ENCODE peak calls at places on chromosome 3, in six cellular contexts. One of them, this sample, is unnamed.

GRCh38 chr3:175070946-175071345 is 211.8 kb downstream of the NAALADL2 start:
- DNase-seq in left ventricle myocardium inferior: no peak
- DNase-seq in tibial artery: no peak
- DNase-seq in breast epithelium: no peak
- DNase-seq in CD4-positive, alpha-beta memory T cell: no peak
- DNase-seq in MM.1S: no peak
- DNase-seq in this sample: no peak

GRCh38 chr3:144407290-144407689 is 435.7 kb downstream of the DIPK2A start:
- DNase-seq in left ventricle myocardium inferior: no peak
- DNase-seq in tibial artery: no peak
- DNase-seq in breast epithelium: no peak
- DNase-seq in CD4-positive, alpha-beta memory T cell: no peak
- DNase-seq in MM.1S: no peak
- DNase-seq in this sample: no peak

GRCh38 chr3:118987466-118987865 is 47.2 kb downstream of the IGSF11 start:
- DNase-seq in left ventricle myocardium inferior: peak
- DNase-seq in tibial artery: peak
- DNase-seq in breast epithelium: peak
- DNase-seq in CD4-positive, alpha-beta memory T cell: no peak
- DNase-seq in MM.1S: no peak
- DNase-seq in this sample: no peak

GRCh38 chr3:186930143-186930638 is at the start of gene ST6GAL1:
- DNase-seq in left ventricle myocardium inferior: peak
- DNase-seq in tibial artery: peak
- DNase-seq in breast epithelium: peak
- DNase-seq in CD4-positive, alpha-beta memory T cell: peak
- DNase-seq in MM.1S: peak
- DNase-seq in this sample: peak

GRCh38 chr3:172317984-172318383 is 130.3 kb downstream of the GHSR start:
- DNase-seq in left ventricle myocardium inferior: peak
- DNase-seq in tibial artery: no peak
- DNase-seq in breast epithelium: peak
- DNase-seq in CD4-positive, alpha-beta memory T cell: no peak
- DNase-seq in MM.1S: no peak
- DNase-seq in this sample: peak

GRCh38 chr3:186609247-186609868 is 3.5 kb upstream of the AHSG start:
- DNase-seq in left ventricle myocardium inferior: no peak
- DNase-seq in tibial artery: no peak
- DNase-seq in breast epithelium: no peak
- DNase-seq in CD4-positive, alpha-beta memory T cell: no peak
- DNase-seq in MM.1S: peak
- DNase-seq in this sample: no peak

GRCh38 chr3:88219138-88219792 is 69.5 kb downstream of the C3orf38 start:
- DNase-seq in left ventricle myocardium inferior: no peak
- DNase-seq in tibial artery: no peak
- DNase-seq in breast epithelium: no peak
- DNase-seq in CD4-positive, alpha-beta memory T cell: peak
- DNase-seq in MM.1S: peak
- DNase-seq in this sample: no peak

GRCh38 chr3:37704129-37704528 is 157.6 kb upstream of the CTDSPL start:
- DNase-seq in left ventricle myocardium inferior: no peak
- DNase-seq in tibial artery: peak
- DNase-seq in breast epithelium: no peak
- DNase-seq in CD4-positive, alpha-beta memory T cell: no peak
- DNase-seq in MM.1S: no peak
- DNase-seq in this sample: no peak

GRCh38 chr3:157086775-157087174 is 73.2 kb downstream of the CCNL1 start:
- DNase-seq in left ventricle myocardium inferior: no peak
- DNase-seq in tibial artery: no peak
- DNase-seq in breast epithelium: no peak
- DNase-seq in CD4-positive, alpha-beta memory T cell: no peak
- DNase-seq in MM.1S: no peak
- DNase-seq in this sample: no peak

GRCh38 chr3:97880267-97880666 is 58.5 kb downstream of the CRYBG3 start:
- DNase-seq in left ventricle myocardium inferior: no peak
- DNase-seq in tibial artery: no peak
- DNase-seq in breast epithelium: no peak
- DNase-seq in CD4-positive, alpha-beta memory T cell: no peak
- DNase-seq in MM.1S: no peak
- DNase-seq in this sample: no peak

GRCh38 chr3:8366214-8366613 is 135.4 kb upstream of the LMCD1 start:
- DNase-seq in left ventricle myocardium inferior: no peak
- DNase-seq in tibial artery: no peak
- DNase-seq in breast epithelium: no peak
- DNase-seq in CD4-positive, alpha-beta memory T cell: no peak
- DNase-seq in MM.1S: no peak
- DNase-seq in this sample: no peak

GRCh38 chr3:41200669-41201021 is 1.3 kb downstream of the CTNNB1 start:
- DNase-seq in left ventricle myocardium inferior: no peak
- DNase-seq in tibial artery: no peak
- DNase-seq in breast epithelium: peak
- DNase-seq in CD4-positive, alpha-beta memory T cell: peak
- DNase-seq in MM.1S: no peak
- DNase-seq in this sample: no peak

GRCh38 chr3:191373327-191373726 is 43.0 kb upstream of the UTS2B start:
- DNase-seq in left ventricle myocardium inferior: no peak
- DNase-seq in tibial artery: no peak
- DNase-seq in breast epithelium: no peak
- DNase-seq in CD4-positive, alpha-beta memory T cell: no peak
- DNase-seq in MM.1S: no peak
- DNase-seq in this sample: no peak

GRCh38 chr3:159532577-159532976 is 456.1 kb upstream of the IL12A start:
- DNase-seq in left ventricle myocardium inferior: no peak
- DNase-seq in tibial artery: no peak
- DNase-seq in breast epithelium: no peak
- DNase-seq in CD4-positive, alpha-beta memory T cell: no peak
- DNase-seq in MM.1S: no peak
- DNase-seq in this sample: no peak

GRCh38 chr3:132448211-132448961 is 31.1 kb downstream of the DNAJC13 start:
- DNase-seq in left ventricle myocardium inferior: peak
- DNase-seq in tibial artery: peak
- DNase-seq in breast epithelium: no peak
- DNase-seq in CD4-positive, alpha-beta memory T cell: no peak
- DNase-seq in MM.1S: peak
- DNase-seq in this sample: no peak

GRCh38 chr3:14317057-14317553 is 85.3 kb upstream of the SLC6A6 start:
- DNase-seq in left ventricle myocardium inferior: no peak
- DNase-seq in tibial artery: no peak
- DNase-seq in breast epithelium: peak
- DNase-seq in CD4-positive, alpha-beta memory T cell: no peak
- DNase-seq in MM.1S: no peak
- DNase-seq in this sample: no peak

GRCh38 chr3:188853896-188854295 is 317.9 kb upstream of the TPRG1 start:
- DNase-seq in left ventricle myocardium inferior: no peak
- DNase-seq in tibial artery: no peak
- DNase-seq in breast epithelium: no peak
- DNase-seq in CD4-positive, alpha-beta memory T cell: no peak
- DNase-seq in MM.1S: no peak
- DNase-seq in this sample: no peak

GRCh38 chr3:45950686-45951600 is 7.7 kb downstream of the CXCR6 start:
- DNase-seq in left ventricle myocardium inferior: no peak
- DNase-seq in tibial artery: no peak
- DNase-seq in breast epithelium: no peak
- DNase-seq in CD4-positive, alpha-beta memory T cell: peak
- DNase-seq in MM.1S: no peak
- DNase-seq in this sample: no peak

GRCh38 chr3:86737517-86737916 is 253.4 kb downstream of the VGLL3 start:
- DNase-seq in left ventricle myocardium inferior: no peak
- DNase-seq in tibial artery: no peak
- DNase-seq in breast epithelium: no peak
- DNase-seq in CD4-positive, alpha-beta memory T cell: no peak
- DNase-seq in MM.1S: no peak
- DNase-seq in this sample: no peak

GRCh38 chr3:86743233-86743632 is 247.7 kb downstream of the VGLL3 start:
- DNase-seq in left ventricle myocardium inferior: no peak
- DNase-seq in tibial artery: no peak
- DNase-seq in breast epithelium: no peak
- DNase-seq in CD4-positive, alpha-beta memory T cell: no peak
- DNase-seq in MM.1S: no peak
- DNase-seq in this sample: no peak

GRCh38 chr3:86733257-86733656 is 257.7 kb downstream of the VGLL3 start:
- DNase-seq in left ventricle myocardium inferior: no peak
- DNase-seq in tibial artery: no peak
- DNase-seq in breast epithelium: no peak
- DNase-seq in CD4-positive, alpha-beta memory T cell: no peak
- DNase-seq in MM.1S: no peak
- DNase-seq in this sample: no peak

GRCh38 chr3:86739244-86739643 is 251.7 kb downstream of the VGLL3 start:
- DNase-seq in left ventricle myocardium inferior: no peak
- DNase-seq in tibial artery: no peak
- DNase-seq in breast epithelium: no peak
- DNase-seq in CD4-positive, alpha-beta memory T cell: no peak
- DNase-seq in MM.1S: no peak
- DNase-seq in this sample: no peak

DNA sequence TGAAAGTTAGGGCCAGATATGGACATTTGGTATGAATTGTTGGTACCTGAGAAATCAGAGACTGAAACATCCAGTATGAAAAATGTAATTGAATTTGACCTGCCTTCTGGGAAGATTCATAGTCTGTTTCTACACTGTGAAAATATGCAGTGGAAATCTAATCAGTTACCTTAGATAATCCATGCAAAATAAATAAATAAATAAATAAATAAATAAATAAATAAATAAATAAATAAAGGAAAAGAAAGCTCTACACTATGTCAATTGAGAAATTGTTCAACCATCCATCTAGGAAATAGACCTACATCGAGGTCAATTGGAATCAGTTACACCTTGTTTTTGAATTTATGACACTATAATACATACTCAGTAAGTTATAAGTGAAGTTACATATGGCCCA is 252.3 kb downstream of the VGLL3 start:
- DNase-seq in left ventricle myocardium inferior: no peak
- DNase-seq in tibial artery: no peak
- DNase-seq in breast epithelium: no peak
- DNase-seq in CD4-positive, alpha-beta memory T cell: no peak
- DNase-seq in MM.1S: no peak
- DNase-seq in this sample: no peak
- H3K27ac ChIP-seq in left ventricle myocardium inferior: no peak
- H3K27ac ChIP-seq in tibial artery: no peak
- H3K27ac ChIP-seq in breast epithelium: no peak
- H3K27ac ChIP-seq in CD4-positive, alpha-beta memory T cell: no peak
- H3K27ac ChIP-seq in MM.1S: no peak
- H3K27ac ChIP-seq in this sample: no peak

GRCh38 chr3:150414989-150415388 is 6.9 kb downstream of the TSC22D2 start:
- DNase-seq in left ventricle myocardium inferior: no peak
- DNase-seq in tibial artery: no peak
- DNase-seq in breast epithelium: no peak
- DNase-seq in CD4-positive, alpha-beta memory T cell: no peak
- DNase-seq in MM.1S: no peak
- DNase-seq in this sample: no peak
- H3K27ac ChIP-seq in left ventricle myocardium inferior: no peak
- H3K27ac ChIP-seq in tibial artery: no peak
- H3K27ac ChIP-seq in breast epithelium: no peak
- H3K27ac ChIP-seq in CD4-positive, alpha-beta memory T cell: no peak
- H3K27ac ChIP-seq in MM.1S: no peak
- H3K27ac ChIP-seq in this sample: no peak

GRCh38 chr3:150875548-150875947 is 29.7 kb downstream of the MINDY4B start:
- DNase-seq in left ventricle myocardium inferior: no peak
- DNase-seq in tibial artery: no peak
- DNase-seq in breast epithelium: no peak
- DNase-seq in CD4-positive, alpha-beta memory T cell: no peak
- DNase-seq in MM.1S: no peak
- DNase-seq in this sample: no peak

GRCh38 chr3:150878290-150878689 is 26.9 kb downstream of the MINDY4B start:
- DNase-seq in left ventricle myocardium inferior: no peak
- DNase-seq in tibial artery: no peak
- DNase-seq in breast epithelium: no peak
- DNase-seq in CD4-positive, alpha-beta memory T cell: no peak
- DNase-seq in MM.1S: no peak
- DNase-seq in this sample: no peak

GRCh38 chr3:150877303-150877702 is 27.9 kb downstream of the MINDY4B start:
- DNase-seq in left ventricle myocardium inferior: no peak
- DNase-seq in tibial artery: no peak
- DNase-seq in breast epithelium: no peak
- DNase-seq in CD4-positive, alpha-beta memory T cell: no peak
- DNase-seq in MM.1S: no peak
- DNase-seq in this sample: no peak

GRCh38 chr3:150876866-150877265 is 28.4 kb downstream of the MINDY4B start:
- DNase-seq in left ventricle myocardium inferior: no peak
- DNase-seq in tibial artery: no peak
- DNase-seq in breast epithelium: no peak
- DNase-seq in CD4-positive, alpha-beta memory T cell: no peak
- DNase-seq in MM.1S: no peak
- DNase-seq in this sample: no peak

DNA sequence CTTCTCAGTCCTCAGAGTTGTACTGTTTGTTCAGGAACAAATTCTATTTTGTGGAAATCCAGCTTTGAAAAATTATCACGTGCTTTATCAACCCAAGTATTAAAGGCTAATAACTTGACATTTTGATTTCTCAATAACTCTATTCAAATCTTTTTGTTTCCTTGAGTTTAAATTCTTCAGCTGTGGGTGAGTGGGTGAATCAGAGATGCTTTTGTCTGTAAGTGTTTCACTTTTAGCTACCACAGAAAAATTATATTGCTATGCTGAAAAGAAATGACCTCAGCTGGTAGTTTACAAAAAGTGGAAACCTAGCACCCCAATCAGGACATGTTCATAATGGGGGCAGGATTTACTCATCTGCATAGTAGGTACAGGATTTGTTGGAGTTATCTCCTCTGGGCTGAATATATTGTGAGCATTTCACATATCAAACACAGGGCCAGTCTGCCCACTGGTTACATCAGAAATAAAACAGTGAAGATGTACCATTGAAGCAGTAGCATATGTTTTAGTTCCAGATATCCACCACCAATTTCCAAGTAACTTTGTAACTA is 30.5 kb downstream of the MINDY4B start:
- DNase-seq in left ventricle myocardium inferior: no peak
- DNase-seq in tibial artery: no peak
- DNase-seq in breast epithelium: no peak
- DNase-seq in CD4-positive, alpha-beta memory T cell: no peak
- DNase-seq in MM.1S: no peak
- DNase-seq in this sample: no peak
- H3K27ac ChIP-seq in left ventricle myocardium inferior: no peak
- H3K27ac ChIP-seq in tibial artery: no peak
- H3K27ac ChIP-seq in breast epithelium: no peak
- H3K27ac ChIP-seq in CD4-positive, alpha-beta memory T cell: no peak
- H3K27ac ChIP-seq in MM.1S: no peak
- H3K27ac ChIP-seq in this sample: no peak

GRCh38 chr3:10187944-10188343 is 23.2 kb downstream of the IRAK2 start:
- DNase-seq in left ventricle myocardium inferior: no peak
- DNase-seq in tibial artery: no peak
- DNase-seq in breast epithelium: no peak
- DNase-seq in CD4-positive, alpha-beta memory T cell: no peak
- DNase-seq in MM.1S: no peak
- DNase-seq in this sample: no peak

GRCh38 chr3:10189557-10190374 is 25.0 kb downstream of the IRAK2 start:
- DNase-seq in left ventricle myocardium inferior: peak
- DNase-seq in tibial artery: peak
- DNase-seq in breast epithelium: peak
- DNase-seq in CD4-positive, alpha-beta memory T cell: peak
- DNase-seq in MM.1S: peak
- DNase-seq in this sample: peak

GRCh38 chr3:10187295-10187876 is 22.7 kb downstream of the IRAK2 start:
- DNase-seq in left ventricle myocardium inferior: no peak
- DNase-seq in tibial artery: no peak
- DNase-seq in breast epithelium: no peak
- DNase-seq in CD4-positive, alpha-beta memory T cell: no peak
- DNase-seq in MM.1S: no peak
- DNase-seq in this sample: no peak

GRCh38 chr3:10185804-10186762 is 21.4 kb downstream of the IRAK2 start:
- DNase-seq in left ventricle myocardium inferior: no peak
- DNase-seq in tibial artery: no peak
- DNase-seq in breast epithelium: no peak
- DNase-seq in CD4-positive, alpha-beta memory T cell: peak
- DNase-seq in MM.1S: no peak
- DNase-seq in this sample: no peak

GRCh38 chr3:10188798-10189556 is 24.3 kb downstream of the IRAK2 start:
- DNase-seq in left ventricle myocardium inferior: no peak
- DNase-seq in tibial artery: no peak
- DNase-seq in breast epithelium: no peak
- DNase-seq in CD4-positive, alpha-beta memory T cell: no peak
- DNase-seq in MM.1S: no peak
- DNase-seq in this sample: peak
- H3K27ac ChIP-seq in left ventricle myocardium inferior: peak
- H3K27ac ChIP-seq in tibial artery: peak
- H3K27ac ChIP-seq in breast epithelium: peak
- H3K27ac ChIP-seq in CD4-positive, alpha-beta memory T cell: peak
- H3K27ac ChIP-seq in MM.1S: peak
- H3K27ac ChIP-seq in this sample: peak